ENCODE peak calls at places on chromosomes 11 and 22, in ten cellular contexts. M is breast epithelium, R is MM.1S, Q is GM13977, B is neural progenitor cell, I is progenitor cell of endocrine pancreas, P is AG04449, H is fibroblast of mammary gland, S is HFFc6, C is lower lobe of right lung. W is an unnamed sample.

GRCh38 chr11:13692172-13692571 is 23.7 kb downstream of the FAR1 start:
- DNase-seq in S (no peak), H (no peak), M (no peak), P (no peak), R (no peak), B (no peak), C (no peak), I (no peak), Q (no peak), W (no peak)

GRCh38 chr11:5815534-5815933 is 6.8 kb downstream of the OR52N2 start:
- DNase-seq in R (no peak), H (no peak), P (no peak), I (no peak), S (no peak), B (no peak), C (no peak), Q (no peak), M (no peak), W (no peak)

GRCh38 chr11:76663461-76663760 is 7.1 kb downstream of the LRRC32 start:
- DNase-seq in H (no peak), R (no peak), S (no peak), Q (no peak), I (no peak), C (no peak), M (no peak), B (no peak), P (no peak), W (no peak)

GRCh38 chr22:36028646-36029405 is at the start of gene RBFOX2:
- DNase-seq in M (peak; percentile 96), S (peak; percentile 94), B (peak; percentile 98), H (peak; percentile 93), Q (peak; percentile 87), C (peak; percentile 96), I (peak; percentile 98), P (peak; percentile 74), R (peak; percentile 80), W (peak; percentile 84)

GRCh38 chr11:74330065-74330858 is 18.8 kb upstream of the P4HA3 start:
- DNase-seq in B (no peak), P (no peak), H (peak; percentile 74), R (no peak), C (no peak), I (no peak), S (peak; percentile 69), Q (no peak), M (no peak), W (no peak)

GRCh38 chr11:36343436-36343835 is 47.3 kb downstream of the PRR5L start:
- DNase-seq in B (no peak), Q (no peak), I (no peak), M (no peak), R (no peak), C (no peak), S (no peak), P (no peak), H (no peak), W (no peak)

GRCh38 chr22:49966716-49967332 is 6.3 kb downstream of the PIM3 start:
- DNase-seq in Q (no peak), M (peak; percentile 58), H (no peak), I (peak; percentile 10), P (no peak), R (no peak), S (no peak), B (peak; percentile 51), C (peak; percentile 87), W (no peak)

GRCh38 chr11:10407055-10407454 is 48.0 kb upstream of the AMPD3 start:
- DNase-seq in C (no peak), M (no peak), R (no peak), Q (no peak), P (no peak), I (no peak), H (peak; percentile 81), S (peak; percentile 82), B (no peak), W (no peak)

GRCh38 chr22:49971232-49972162 is 10.9 kb downstream of the PIM3 start:
- DNase-seq in S (peak; percentile 54), H (peak; percentile 63), M (peak; percentile 79), P (no peak), B (peak; percentile 64), Q (no peak), C (peak; percentile 94), R (peak; percentile 7), I (no peak), W (peak; percentile 62)

GRCh38 chr22:17966403-17966717 is 58.0 kb downstream of the MICAL3 start:
- DNase-seq in S (no peak), B (no peak), R (no peak), P (no peak), H (no peak), I (no peak), M (no peak), C (no peak), Q (no peak), W (no peak)

GRCh38 chr22:37638351-37639069 is 959 bp upstream of the SH3BP1 start:
- DNase-seq in B (no peak), I (no peak), C (no peak), P (no peak), Q (no peak), S (no peak), R (peak; percentile 76), M (no peak), H (no peak), W (no peak)
- TF ChIP-seq CTCF in B (no peak), I (no peak), C (no peak), P (no peak), Q (no peak), S (no peak), R (no peak), M (no peak), H (no peak), W (no peak)

DNA sequence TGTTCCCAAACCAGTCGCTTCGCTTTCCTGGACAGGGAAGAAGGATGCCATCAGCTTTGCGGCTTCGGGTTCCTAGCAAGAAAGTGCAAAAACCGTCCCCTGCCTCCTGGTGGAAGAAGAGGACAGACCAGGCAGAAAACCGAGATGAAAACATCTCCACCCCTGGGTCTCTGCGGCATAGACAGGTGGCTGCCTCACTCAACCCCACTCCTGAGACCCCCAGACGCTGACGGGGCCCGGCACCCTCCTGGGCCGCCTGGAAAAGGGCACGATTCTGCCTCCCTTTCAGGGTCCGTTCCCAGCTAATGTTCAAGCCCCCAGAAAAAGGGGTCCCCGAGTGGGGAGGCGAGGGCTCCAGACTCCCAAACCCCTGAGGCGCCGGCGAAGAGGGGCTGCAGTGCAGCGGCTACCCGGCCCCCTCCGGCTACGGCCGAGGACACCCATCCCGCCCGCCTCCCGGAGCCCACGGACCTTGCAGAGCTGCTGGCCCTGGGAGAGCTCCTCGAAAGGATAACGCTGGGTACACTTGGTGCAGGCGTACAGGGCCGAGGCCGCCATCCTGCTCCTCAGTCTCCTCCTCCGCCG is 569 bp downstream of the FAM76B start:
- DNase-seq in I (peak; percentile 25), R (peak; percentile 51), S (peak; percentile 52), P (no peak), Q (peak; percentile 19), B (peak; percentile 80), C (no peak), M (no peak), H (peak; percentile 45), W (peak; percentile 17)
- TF ChIP-seq CTCF in I (peak; percentile 56), R (peak; percentile 43), S (peak; percentile 68), P (peak; percentile 40), Q (no peak), B (peak; percentile 53), C (no peak), M (no peak), H (peak; percentile 29), W (no peak)

DNA sequence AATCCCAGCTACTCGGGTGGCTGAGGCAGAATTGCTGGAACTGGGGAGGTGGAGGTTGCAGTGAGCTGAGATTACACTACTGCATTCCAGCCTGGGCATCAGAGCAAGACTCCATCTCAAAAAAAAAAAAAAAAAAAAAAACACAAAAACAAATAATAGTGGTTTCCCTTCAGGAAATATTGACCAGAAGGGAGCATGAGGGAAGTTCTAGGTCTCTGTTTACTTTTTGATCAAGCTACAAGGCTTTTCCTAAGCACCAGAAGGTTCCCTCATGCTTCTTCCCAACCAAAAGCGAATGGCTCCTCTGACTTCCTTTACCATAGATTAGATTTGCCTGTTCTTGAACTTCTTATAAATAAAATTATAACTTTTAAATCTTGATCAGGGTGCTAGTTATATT is 18.3 kb downstream of the MYO18B start:
- DNase-seq in Q (no peak), M (no peak), P (no peak), H (no peak), S (no peak), C (no peak), R (no peak), I (no peak), B (no peak), W (no peak)
- TF ChIP-seq CTCF in Q (no peak), M (no peak), P (no peak), H (no peak), S (no peak), C (no peak), R (no peak), I (no peak), B (no peak), W (no peak)

GRCh38 chr11:15627560-15627959 is 512.8 kb downstream of the INSC start:
- DNase-seq in B (no peak), Q (no peak), I (no peak), H (peak; percentile 5), M (no peak), S (peak; percentile 3), R (no peak), P (no peak), C (no peak), W (no peak)

GRCh38 chr11:15624701-15625100 is 510.0 kb downstream of the INSC start:
- DNase-seq in M (no peak), S (no peak), C (no peak), Q (no peak), P (no peak), H (no peak), R (no peak), B (no peak), I (no peak), W (no peak)

GRCh38 chr11:15625691-15626090 is 511.0 kb downstream of the INSC start:
- DNase-seq in R (no peak), H (no peak), I (no peak), M (no peak), B (no peak), C (no peak), Q (no peak), P (no peak), S (no peak), W (no peak)

GRCh38 chr11:15635501-15635900 is 520.8 kb downstream of the INSC start:
- DNase-seq in P (no peak), S (no peak), Q (no peak), R (no peak), I (no peak), B (no peak), M (no peak), C (no peak), H (no peak), W (no peak)

GRCh38 chr11:15629690-15630321 is 515.1 kb downstream of the INSC start:
- DNase-seq in S (no peak), I (no peak), P (no peak), Q (no peak), H (no peak), M (no peak), R (no peak), B (peak; percentile 68), C (peak; percentile 55), W (no peak)
- TF ChIP-seq CTCF in S (no peak), I (peak; percentile 44), P (no peak), Q (peak; percentile 36), H (no peak), M (no peak), R (peak; percentile 35), B (peak; percentile 62), C (peak; percentile 36), W (peak; percentile 21)

DNA sequence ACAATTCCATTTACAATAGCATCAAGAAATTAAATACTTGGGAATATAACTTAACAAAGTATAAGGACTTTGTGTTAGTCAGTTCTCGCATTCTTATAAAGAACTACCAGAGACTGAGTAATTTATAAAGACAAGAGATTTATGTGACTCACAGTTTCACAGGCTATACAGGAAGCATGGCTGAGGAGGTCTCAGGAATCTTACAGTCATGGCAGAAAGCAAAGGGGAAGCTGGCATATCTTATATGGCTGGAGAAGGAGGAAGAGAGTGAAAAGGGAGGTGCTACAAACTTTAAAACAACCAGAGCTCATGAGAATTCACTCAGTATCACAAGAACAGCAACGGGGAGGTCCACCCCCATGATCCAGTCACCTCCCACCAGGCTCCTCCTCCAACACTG is 32.1 kb upstream of the CCDC134 start:
- DNase-seq in M (no peak), S (peak; percentile 16), Q (no peak), B (no peak), H (peak; percentile 26), R (no peak), C (no peak), P (no peak), I (no peak), W (no peak)
- TF ChIP-seq CTCF in M (no peak), S (no peak), Q (no peak), B (no peak), H (no peak), R (no peak), C (no peak), P (no peak), I (no peak), W (no peak)